ENCODE peak calls at places on chromosomes 2 and 18, in eight cellular contexts. U, S, A, B, D, N, Y and E are unnamed samples.

GRCh38 chr2:72233211-72233610 is 85.5 kb upstream of the CYP26B1 start:
- DNase-seq in U (no peak), S (no peak), A (no peak), B (no peak), D (no peak), N (no peak), Y (no peak), E (no peak)

GRCh38 chr2:109703076-109703475 is 88.9 kb downstream of the SOWAHC start:
- DNase-seq in U (no peak), S (no peak), A (no peak), B (no peak), D (peak; percentile 66), N (no peak), Y (no peak), E (no peak)

GRCh38 chr2:19046986-19047780 is 311.2 kb downstream of the OSR1 start:
- DNase-seq in U (no peak), S (no peak), A (no peak), B (peak; percentile 71), D (peak; percentile 59), N (no peak), Y (no peak), E (no peak)

GRCh38 chr2:206452750-206453149 is 9.4 kb downstream of the ADAM23 start:
- DNase-seq in U (no peak), S (no peak), A (no peak), B (no peak), D (no peak), N (no peak), Y (no peak), E (no peak)

GRCh38 chr2:165328272-165328671 is 89.1 kb downstream of the SCN2A start:
- DNase-seq in U (no peak), S (no peak), A (no peak), B (no peak), D (no peak), N (no peak), Y (no peak), E (no peak)

GRCh38 chr2:95333888-95334338 is 36.8 kb downstream of the KCNIP3 start:
- DNase-seq in U (no peak), S (peak; percentile 85), A (peak; percentile 45), B (peak; percentile 84), D (peak; percentile 98), N (peak; percentile 60), Y (no peak), E (peak; percentile 42)

GRCh38 chr2:85893428-85894258 is 4.9 kb upstream of the ST3GAL5 start:
- DNase-seq in U (no peak), S (no peak), A (no peak), B (no peak), D (peak; percentile 27), N (no peak), Y (no peak), E (peak; percentile 91)

GRCh38 chr18:23900979-23901378 is 113.6 kb upstream of the TTC39C start:
- DNase-seq in U (no peak), S (peak; percentile 63), A (no peak), B (no peak), D (no peak), N (no peak), Y (no peak), E (no peak)

GRCh38 chr2:196171946-196172345 is 568 bp upstream of the STK17B start:
- DNase-seq in U (no peak), S (no peak), A (no peak), B (peak; percentile 22), D (no peak), N (no peak), Y (no peak), E (no peak)

GRCh38 chr18:40555914-40556313 is 1399.1 kb upstream of the PIK3C3 start:
- DNase-seq in U (no peak), S (no peak), A (no peak), B (no peak), D (peak; percentile 82), N (peak; percentile 9), Y (no peak), E (no peak)

GRCh38 chr2:11580697-11581096 is 46.9 kb downstream of the GREB1 start:
- DNase-seq in U (no peak), S (no peak), A (no peak), B (no peak), D (no peak), N (no peak), Y (no peak), E (no peak)

GRCh38 chr2:11582526-11583202 is 48.8 kb downstream of the GREB1 start:
- DNase-seq in U (peak; percentile 66), S (peak; percentile 79), A (no peak), B (peak; percentile 79), D (peak; percentile 56), N (peak; percentile 71), Y (peak; percentile 69), E (peak; percentile 86)

GRCh38 chr2:11583203-11583752 is 49.4 kb downstream of the GREB1 start:
- DNase-seq in U (peak; percentile 65), S (no peak), A (no peak), B (peak; percentile 66), D (peak; percentile 43), N (peak; percentile 70), Y (no peak), E (peak; percentile 94)

GRCh38 chr2:11581129-11581796 is 47.4 kb downstream of the GREB1 start:
- DNase-seq in U (no peak), S (no peak), A (no peak), B (peak; percentile 60), D (peak; percentile 54), N (no peak), Y (no peak), E (no peak)

DNA sequence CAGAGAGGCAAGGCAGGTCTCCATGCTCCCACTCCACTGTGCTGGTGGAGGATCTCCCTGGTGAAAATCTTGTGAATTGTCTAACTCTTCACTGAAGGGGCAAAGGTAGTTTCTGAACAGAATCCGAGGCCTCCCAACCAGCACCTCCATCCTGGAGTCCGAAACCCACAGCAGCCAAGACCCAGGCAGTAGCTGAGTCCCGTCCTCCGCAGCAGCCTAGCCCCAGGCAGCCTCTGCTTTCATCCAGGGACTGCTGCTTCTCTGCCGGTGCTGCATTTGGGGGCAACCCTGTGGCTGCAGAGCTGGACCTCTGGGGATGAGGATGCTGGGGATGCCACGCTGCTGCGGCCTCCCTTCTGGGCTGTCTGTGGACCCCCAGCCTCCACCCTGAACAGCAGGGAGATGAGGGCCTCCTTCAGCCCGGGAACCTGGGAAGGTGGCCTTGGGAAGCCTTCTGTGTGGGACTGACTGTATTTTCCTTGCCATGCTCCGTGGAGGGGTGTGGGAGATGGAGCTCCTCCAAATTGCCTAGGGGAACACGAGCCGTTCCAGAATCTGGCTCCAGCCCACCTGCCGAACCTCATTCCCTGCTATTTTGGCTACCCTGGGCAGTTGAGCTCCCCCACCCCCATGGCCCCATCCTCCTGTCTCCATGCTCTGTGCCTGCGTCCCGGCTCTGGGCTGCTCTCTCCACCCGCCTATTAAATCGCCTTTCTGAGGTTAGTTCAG is 48.1 kb downstream of the GREB1 start:
- DNase-seq in U (no peak), S (no peak), A (no peak), B (no peak), D (no peak), N (no peak), Y (no peak), E (no peak)
- H3K27ac ChIP-seq in U (no peak overlapping the region), S (no peak overlapping the region), A (no peak overlapping the region), B (peak overlapping the region; percentile 89), D (no peak overlapping the region), N (no peak overlapping the region), Y (no peak overlapping the region), E (no peak overlapping the region)

GRCh38 chr2:84441036-84441435 is 18.0 kb downstream of the SUCLG1 start:
- DNase-seq in U (peak; percentile 54), S (no peak), A (no peak), B (no peak), D (peak; percentile 15), N (no peak), Y (no peak), E (no peak)

GRCh38 chr2:84442888-84443287 is 16.2 kb downstream of the SUCLG1 start:
- DNase-seq in U (no peak), S (no peak), A (no peak), B (no peak), D (no peak), N (no peak), Y (no peak), E (no peak)

GRCh38 chr2:84443477-84443876 is 15.6 kb downstream of the SUCLG1 start:
- DNase-seq in U (no peak), S (no peak), A (no peak), B (no peak), D (peak; percentile 59), N (no peak), Y (no peak), E (no peak)

GRCh38 chr2:84435331-84436081 is 23.6 kb downstream of the SUCLG1 start:
- DNase-seq in U (no peak), S (no peak), A (no peak), B (no peak), D (peak; percentile 79), N (peak; percentile 37), Y (no peak), E (no peak)

DNA sequence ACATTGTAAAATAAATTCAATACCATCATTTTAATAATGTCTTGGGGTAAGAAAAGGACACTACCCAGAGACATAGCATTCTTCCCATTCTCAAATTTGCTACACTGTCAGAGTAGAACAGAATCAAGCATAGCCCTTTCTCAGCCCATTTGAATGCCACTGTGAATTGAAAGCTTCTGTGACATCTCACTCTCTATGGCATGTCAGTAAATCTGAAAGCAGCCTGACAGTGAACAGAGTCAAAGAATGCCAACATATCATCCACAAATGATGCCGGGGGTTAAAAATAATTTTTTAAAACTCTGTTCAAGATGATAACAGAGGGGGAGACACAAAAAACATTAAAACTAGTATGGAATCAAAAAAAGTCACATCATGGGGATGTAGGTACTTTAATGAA is 17.6 kb downstream of the SUCLG1 start:
- DNase-seq in U (no peak), S (no peak), A (no peak), B (no peak), D (no peak), N (no peak), Y (no peak), E (no peak)
- H3K36me3 ChIP-seq in U (peaks cover 9% of the 10 kb centered on the region), S (peaks cover 55% of the 10 kb centered on the region), A (peaks cover 69% of the 10 kb centered on the region), B (no peaks in the 10 kb centered on the region), D (peaks cover 3% of the 10 kb centered on the region), N (no peaks in the 10 kb centered on the region), Y (peaks cover 37% of the 10 kb centered on the region), E (peaks cover 67% of the 10 kb centered on the region)

DNA sequence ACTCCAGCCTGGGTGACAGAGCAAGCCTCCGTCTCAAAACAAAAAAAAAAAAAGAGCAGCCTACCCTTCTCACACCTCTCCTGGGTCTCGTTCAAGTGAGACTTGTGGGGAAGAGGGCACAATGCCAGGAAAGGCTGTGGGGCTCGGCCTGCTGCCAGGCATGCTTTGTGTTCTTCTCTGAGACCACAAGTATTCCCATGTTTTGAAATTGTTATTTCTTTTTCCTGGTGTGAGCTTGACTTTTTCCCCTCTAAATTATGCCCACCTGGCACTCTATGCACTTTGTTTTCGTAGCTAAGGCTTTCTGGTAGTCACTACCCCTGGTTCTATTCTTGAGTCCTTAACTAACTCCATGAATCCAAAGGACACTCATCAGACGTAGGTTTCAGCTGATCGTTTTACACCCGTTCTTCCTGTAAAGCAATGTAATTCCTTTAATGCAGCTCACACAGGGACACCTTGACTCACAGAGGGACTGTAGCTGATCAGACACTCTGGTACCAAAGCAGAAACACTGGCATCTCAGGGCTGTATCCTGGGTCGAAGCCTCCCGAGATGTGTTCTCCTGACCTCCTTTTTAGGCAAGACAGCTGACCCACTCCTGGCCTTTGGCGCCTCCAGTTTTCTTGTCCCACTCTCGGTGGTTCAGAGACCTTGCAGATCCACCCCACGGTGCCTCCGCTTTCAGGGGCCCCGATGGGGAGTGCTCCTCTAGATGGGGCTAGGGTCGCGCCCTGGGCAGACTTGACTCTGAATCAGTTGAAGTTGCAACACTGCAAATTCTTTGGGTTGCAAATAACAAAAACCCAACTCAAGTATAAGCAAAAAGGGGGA is 193.3 kb upstream of the AGAP1 start:
- DNase-seq in U (no peak), S (no peak), A (peak; percentile 80), B (no peak), D (peak; percentile 84), N (peak; percentile 47), Y (no peak), E (peak; percentile 71)
- H3K27ac ChIP-seq in U (no peak overlapping the region), S (no peak overlapping the region), A (no peak overlapping the region), B (no peak overlapping the region), D (no peak overlapping the region), N (no peak overlapping the region), Y (no peak overlapping the region), E (no peak overlapping the region)

GRCh38 chr2:135914485-135914884 is 38.2 kb upstream of the MCM6 start:
- DNase-seq in U (no peak), S (no peak), A (no peak), B (no peak), D (no peak), N (no peak), Y (no peak), E (no peak)
- H3K36me3 ChIP-seq in U (peaks cover 14% of the 10 kb centered on the region), S (peaks cover 7% of the 10 kb centered on the region), A (peaks cover 45% of the 10 kb centered on the region), B (no peaks in the 10 kb centered on the region), D (no peaks in the 10 kb centered on the region), N (no peaks in the 10 kb centered on the region), Y (no peaks in the 10 kb centered on the region), E (peaks cover 54% of the 10 kb centered on the region)